ENCODE peak calls at places on chromosomes 1 and 21, in seven cellular contexts. One of them, this sample, is unnamed.

GRCh38 chr1:20829531-20829930 is 42.4 kb upstream of the HP1BP3 start:
- DNase-seq in NCI-H1048: no peak
- DNase-seq in cardiac muscle cell: no peak
- DNase-seq in GM10248: no peak
- DNase-seq in stimulated activated CD8-positive, alpha-beta memory T cell treated with anti-CD3 and anti-CD28 coated beads, Interleukin-15, amount 100 ng/mL, for 4 hours: no peak
- DNase-seq in fibroblast of mammary gland: no peak
- DNase-seq in HFFc6: no peak
- DNase-seq in this sample: no peak

GRCh38 chr1:156600733-156601121 is 552 bp downstream of the GPATCH4 start:
- DNase-seq in fibroblast of mammary gland: peak
- DNase-seq in stimulated activated CD8-positive, alpha-beta memory T cell treated with anti-CD3 and anti-CD28 coated beads, Interleukin-15, amount 100 ng/mL, for 4 hours: no peak
- DNase-seq in cardiac muscle cell: peak
- DNase-seq in NCI-H1048: no peak
- DNase-seq in HFFc6: no peak
- DNase-seq in GM10248: no peak
- DNase-seq in this sample: no peak

GRCh38 chr1:71285529-71285928 is 204.7 kb upstream of the ZRANB2 start:
- DNase-seq in fibroblast of mammary gland: no peak
- DNase-seq in cardiac muscle cell: no peak
- DNase-seq in NCI-H1048: no peak
- DNase-seq in stimulated activated CD8-positive, alpha-beta memory T cell treated with anti-CD3 and anti-CD28 coated beads, Interleukin-15, amount 100 ng/mL, for 4 hours: no peak
- DNase-seq in HFFc6: no peak
- DNase-seq in GM10248: no peak
- DNase-seq in this sample: no peak

GRCh38 chr1:209697082-209697481 is 7.6 kb upstream of the HSD11B1 start:
- DNase-seq in stimulated activated CD8-positive, alpha-beta memory T cell treated with anti-CD3 and anti-CD28 coated beads, Interleukin-15, amount 100 ng/mL, for 4 hours: no peak
- DNase-seq in cardiac muscle cell: peak
- DNase-seq in HFFc6: no peak
- DNase-seq in NCI-H1048: no peak
- DNase-seq in fibroblast of mammary gland: no peak
- DNase-seq in GM10248: no peak
- DNase-seq in this sample: no peak

GRCh38 chr1:115089443-115090340 is at the start of gene TSPAN2:
- DNase-seq in stimulated activated CD8-positive, alpha-beta memory T cell treated with anti-CD3 and anti-CD28 coated beads, Interleukin-15, amount 100 ng/mL, for 4 hours: peak
- DNase-seq in NCI-H1048: no peak
- DNase-seq in cardiac muscle cell: peak
- DNase-seq in fibroblast of mammary gland: peak
- DNase-seq in GM10248: no peak
- DNase-seq in HFFc6: no peak
- DNase-seq in this sample: peak

GRCh38 chr21:44817914-44818635 is at the start of gene SUMO3:
- DNase-seq in fibroblast of mammary gland: peak
- DNase-seq in HFFc6: peak
- DNase-seq in stimulated activated CD8-positive, alpha-beta memory T cell treated with anti-CD3 and anti-CD28 coated beads, Interleukin-15, amount 100 ng/mL, for 4 hours: peak
- DNase-seq in GM10248: peak
- DNase-seq in NCI-H1048: peak
- DNase-seq in cardiac muscle cell: peak
- DNase-seq in this sample: peak

GRCh38 chr1:29094433-29094832 is 29.3 kb downstream of the TMEM200B start:
- DNase-seq in stimulated activated CD8-positive, alpha-beta memory T cell treated with anti-CD3 and anti-CD28 coated beads, Interleukin-15, amount 100 ng/mL, for 4 hours: no peak
- DNase-seq in fibroblast of mammary gland: no peak
- DNase-seq in HFFc6: no peak
- DNase-seq in GM10248: no peak
- DNase-seq in NCI-H1048: no peak
- DNase-seq in cardiac muscle cell: no peak
- DNase-seq in this sample: no peak

GRCh38 chr1:234912541-234913312 is 215.9 kb downstream of the TOMM20 start:
- DNase-seq in HFFc6: no peak
- DNase-seq in GM10248: no peak
- DNase-seq in fibroblast of mammary gland: no peak
- DNase-seq in cardiac muscle cell: no peak
- DNase-seq in stimulated activated CD8-positive, alpha-beta memory T cell treated with anti-CD3 and anti-CD28 coated beads, Interleukin-15, amount 100 ng/mL, for 4 hours: no peak
- DNase-seq in NCI-H1048: no peak
- DNase-seq in this sample: peak

GRCh38 chr1:69913967-69914366 is 291.4 kb downstream of the LRRC40 start:
- DNase-seq in fibroblast of mammary gland: peak
- DNase-seq in NCI-H1048: no peak
- DNase-seq in GM10248: no peak
- DNase-seq in stimulated activated CD8-positive, alpha-beta memory T cell treated with anti-CD3 and anti-CD28 coated beads, Interleukin-15, amount 100 ng/mL, for 4 hours: no peak
- DNase-seq in HFFc6: peak
- DNase-seq in cardiac muscle cell: peak
- DNase-seq in this sample: no peak

GRCh38 chr1:28735961-28736449 is 735 bp upstream of the YTHDF2 start:
- DNase-seq in fibroblast of mammary gland: no peak
- DNase-seq in cardiac muscle cell: peak
- DNase-seq in stimulated activated CD8-positive, alpha-beta memory T cell treated with anti-CD3 and anti-CD28 coated beads, Interleukin-15, amount 100 ng/mL, for 4 hours: no peak
- DNase-seq in GM10248: no peak
- DNase-seq in NCI-H1048: no peak
- DNase-seq in HFFc6: no peak
- DNase-seq in this sample: no peak

GRCh38 chr1:19310720-19311502 is 1.0 kb downstream of the AKR7A2 start:
- DNase-seq in NCI-H1048: no peak
- DNase-seq in cardiac muscle cell: peak
- DNase-seq in GM10248: peak
- DNase-seq in HFFc6: peak
- DNase-seq in stimulated activated CD8-positive, alpha-beta memory T cell treated with anti-CD3 and anti-CD28 coated beads, Interleukin-15, amount 100 ng/mL, for 4 hours: no peak
- DNase-seq in fibroblast of mammary gland: no peak
- DNase-seq in this sample: no peak

GRCh38 chr1:190452272-190452848 is 25.3 kb downstream of the BRINP3 start:
- DNase-seq in fibroblast of mammary gland: no peak
- DNase-seq in cardiac muscle cell: no peak
- DNase-seq in stimulated activated CD8-positive, alpha-beta memory T cell treated with anti-CD3 and anti-CD28 coated beads, Interleukin-15, amount 100 ng/mL, for 4 hours: no peak
- DNase-seq in GM10248: no peak
- DNase-seq in NCI-H1048: no peak
- DNase-seq in HFFc6: no peak
- DNase-seq in this sample: no peak

GRCh38 chr1:2127181-2128145 is 67.1 kb downstream of the FAAP20 start:
- DNase-seq in cardiac muscle cell: no peak
- DNase-seq in NCI-H1048: no peak
- DNase-seq in GM10248: no peak
- DNase-seq in HFFc6: no peak
- DNase-seq in fibroblast of mammary gland: no peak
- DNase-seq in stimulated activated CD8-positive, alpha-beta memory T cell treated with anti-CD3 and anti-CD28 coated beads, Interleukin-15, amount 100 ng/mL, for 4 hours: no peak
- DNase-seq in this sample: no peak

GRCh38 chr1:184822267-184822666 is 67.6 kb upstream of the EDEM3 start:
- DNase-seq in cardiac muscle cell: no peak
- DNase-seq in stimulated activated CD8-positive, alpha-beta memory T cell treated with anti-CD3 and anti-CD28 coated beads, Interleukin-15, amount 100 ng/mL, for 4 hours: no peak
- DNase-seq in fibroblast of mammary gland: no peak
- DNase-seq in GM10248: no peak
- DNase-seq in HFFc6: no peak
- DNase-seq in NCI-H1048: no peak
- DNase-seq in this sample: no peak

GRCh38 chr1:229148041-229148671 is 122.8 kb upstream of the RAB4A start:
- DNase-seq in cardiac muscle cell: peak
- DNase-seq in GM10248: no peak
- DNase-seq in fibroblast of mammary gland: no peak
- DNase-seq in HFFc6: no peak
- DNase-seq in NCI-H1048: peak
- DNase-seq in stimulated activated CD8-positive, alpha-beta memory T cell treated with anti-CD3 and anti-CD28 coated beads, Interleukin-15, amount 100 ng/mL, for 4 hours: no peak
- DNase-seq in this sample: peak

GRCh38 chr1:8674912-8675311 is 142.5 kb downstream of the RERE start:
- DNase-seq in fibroblast of mammary gland: peak
- DNase-seq in stimulated activated CD8-positive, alpha-beta memory T cell treated with anti-CD3 and anti-CD28 coated beads, Interleukin-15, amount 100 ng/mL, for 4 hours: no peak
- DNase-seq in cardiac muscle cell: no peak
- DNase-seq in HFFc6: peak
- DNase-seq in NCI-H1048: no peak
- DNase-seq in GM10248: no peak
- DNase-seq in this sample: no peak

GRCh38 chr1:75484789-75485188 is 126.1 kb downstream of the SLC44A5 start:
- DNase-seq in GM10248: no peak
- DNase-seq in cardiac muscle cell: no peak
- DNase-seq in stimulated activated CD8-positive, alpha-beta memory T cell treated with anti-CD3 and anti-CD28 coated beads, Interleukin-15, amount 100 ng/mL, for 4 hours: no peak
- DNase-seq in fibroblast of mammary gland: no peak
- DNase-seq in NCI-H1048: no peak
- DNase-seq in HFFc6: no peak
- DNase-seq in this sample: no peak

GRCh38 chr1:216804107-216804506 is 80.9 kb upstream of the ESRRG start:
- DNase-seq in cardiac muscle cell: no peak
- DNase-seq in stimulated activated CD8-positive, alpha-beta memory T cell treated with anti-CD3 and anti-CD28 coated beads, Interleukin-15, amount 100 ng/mL, for 4 hours: no peak
- DNase-seq in GM10248: no peak
- DNase-seq in NCI-H1048: no peak
- DNase-seq in HFFc6: no peak
- DNase-seq in fibroblast of mammary gland: no peak
- DNase-seq in this sample: no peak

GRCh38 chr1:77412794-77413530 is 131.1 kb downstream of the AK5 start:
- DNase-seq in GM10248: no peak
- DNase-seq in stimulated activated CD8-positive, alpha-beta memory T cell treated with anti-CD3 and anti-CD28 coated beads, Interleukin-15, amount 100 ng/mL, for 4 hours: no peak
- DNase-seq in NCI-H1048: peak
- DNase-seq in cardiac muscle cell: no peak
- DNase-seq in fibroblast of mammary gland: no peak
- DNase-seq in HFFc6: no peak
- DNase-seq in this sample: no peak

GRCh38 chr21:27261676-27262075 is 294.8 kb upstream of the ADAMTS5 start:
- DNase-seq in GM10248: no peak
- DNase-seq in HFFc6: no peak
- DNase-seq in fibroblast of mammary gland: no peak
- DNase-seq in cardiac muscle cell: no peak
- DNase-seq in stimulated activated CD8-positive, alpha-beta memory T cell treated with anti-CD3 and anti-CD28 coated beads, Interleukin-15, amount 100 ng/mL, for 4 hours: no peak
- DNase-seq in NCI-H1048: no peak
- DNase-seq in this sample: no peak

GRCh38 chr1:61011514-61012263 is 70.7 kb upstream of the NFIA start:
- DNase-seq in stimulated activated CD8-positive, alpha-beta memory T cell treated with anti-CD3 and anti-CD28 coated beads, Interleukin-15, amount 100 ng/mL, for 4 hours: no peak
- DNase-seq in fibroblast of mammary gland: no peak
- DNase-seq in NCI-H1048: no peak
- DNase-seq in GM10248: no peak
- DNase-seq in cardiac muscle cell: no peak
- DNase-seq in HFFc6: no peak
- DNase-seq in this sample: no peak

This sample was measured in SW480.